ENCODE peak calls at places on chromosomes 3 and 15, in seven cellular contexts. D is IMR-90; C is right cardiac atrium; J is HCT116; Y is upper lobe of right lung; E is breast epithelium; V is CD8-positive, alpha-beta memory T cell. W is an unnamed sample.

GRCh38 chr3:122918576-122919290 is 108.8 kb downstream of the SEMA5B start:
- DNase-seq in J (no peak), E (no peak), D (peak; percentile 24), C (no peak), V (no peak), Y (no peak), W (no peak)

GRCh38 chr15:58293622-58294550 is 137.9 kb upstream of the LIPC start:
- DNase-seq in D (no peak), C (no peak), J (no peak), E (no peak), Y (no peak), V (no peak), W (no peak)

GRCh38 chr3:76044601-76045600 is 259.6 kb upstream of the ZNF717 start:
- DNase-seq in Y (no peak), V (no peak), D (peak; percentile 44), C (no peak), J (no peak), E (no peak), W (no peak)

GRCh38 chr3:72340476-72341379 is 507.5 kb downstream of the SHQ1 start:
- DNase-seq in Y (no peak), D (no peak), C (peak; percentile 33), E (no peak), J (no peak), V (no peak), W (no peak)

GRCh38 chr3:141086188-141086587 is 35.0 kb downstream of the SPSB4 start:
- DNase-seq in J (no peak), D (no peak), C (no peak), Y (no peak), V (no peak), E (no peak), W (no peak)

GRCh38 chr3:63479661-63480035 is 172.8 kb upstream of the SNTN start:
- DNase-seq in C (no peak), D (no peak), J (no peak), V (no peak), E (no peak), Y (no peak), W (no peak)

GRCh38 chr15:72740202-72740601 is 43.4 kb downstream of the ADPGK start:
- DNase-seq in V (no peak), Y (no peak), E (no peak), C (no peak), D (no peak), J (no peak), W (no peak)

GRCh38 chr3:87771338-87772059 is 287.3 kb downstream of the CGGBP1 start:
- DNase-seq in V (no peak), J (peak; percentile 13), C (no peak), D (peak; percentile 1), Y (no peak), E (no peak), W (no peak)

GRCh38 chr3:133125171-133125570 is 87.0 kb downstream of the TMEM108 start:
- DNase-seq in V (no peak), Y (no peak), C (no peak), J (no peak), E (no peak), D (no peak), W (no peak)

GRCh38 chr3:117278424-117279190 is 569.0 kb downstream of the TUSC7 start:
- DNase-seq in Y (no peak), J (peak; percentile 8), V (no peak), D (peak; percentile 33), E (no peak), C (peak; percentile 9), W (no peak)

GRCh38 chr3:141291610-141292345 is 60.2 kb downstream of the PXYLP1 start:
- DNase-seq in C (no peak), E (no peak), J (no peak), Y (no peak), V (no peak), D (no peak), W (no peak)

GRCh38 chr3:124057453-124057852 is 65.5 kb upstream of the ROPN1 start:
- DNase-seq in J (no peak), C (peak; percentile 85), E (no peak), D (no peak), V (no peak), Y (no peak), W (no peak)

GRCh38 chr15:33047077-33047476 is 147.4 kb downstream of the FMN1 start:
- DNase-seq in J (no peak), C (no peak), Y (no peak), D (no peak), V (no peak), E (no peak), W (no peak)
- H3K9me3 ChIP-seq in J (no peaks in the 10 kb centered on the region), C (no peaks in the 10 kb centered on the region), Y (peaks cover 13% of the 10 kb centered on the region), D (peaks cover 6% of the 10 kb centered on the region), V (no peaks in the 10 kb centered on the region), E (peaks cover 6% of the 10 kb centered on the region), W (peaks cover 3% of the 10 kb centered on the region)

GRCh38 chr15:68318008-68318835 is 40.7 kb downstream of the FEM1B start:
- DNase-seq in E (peak; percentile 46), C (peak; percentile 4), Y (peak; percentile 46), J (no peak), V (no peak), D (no peak), W (no peak)
- H3K9me3 ChIP-seq in E (no peaks in the 10 kb centered on the region), C (no peaks in the 10 kb centered on the region), Y (no peaks in the 10 kb centered on the region), J (no peaks in the 10 kb centered on the region), V (no peaks in the 10 kb centered on the region), D (no peaks in the 10 kb centered on the region), W (no peaks in the 10 kb centered on the region)

GRCh38 chr3:84717894-84718293 is 240.9 kb upstream of the CADM2 start:
- DNase-seq in C (no peak), V (no peak), Y (no peak), D (no peak), J (no peak), E (no peak), W (no peak)
- H3K9me3 ChIP-seq in C (no peaks in the 10 kb centered on the region), V (no peaks in the 10 kb centered on the region), Y (no peaks in the 10 kb centered on the region), D (peaks cover 2% of the 10 kb centered on the region), J (peaks cover 7% of the 10 kb centered on the region), E (no peaks in the 10 kb centered on the region), W (no peaks in the 10 kb centered on the region)

GRCh38 chr15:24039683-24040082 is 352.6 kb upstream of the NDN start:
- DNase-seq in J (no peak), C (no peak), Y (no peak), E (no peak), V (no peak), D (no peak), W (no peak)
- H3K9me3 ChIP-seq in J (peaks cover 24% of the 10 kb centered on the region), C (peaks cover 2% of the 10 kb centered on the region), Y (no peaks in the 10 kb centered on the region), E (peaks cover 8% of the 10 kb centered on the region), V (no peaks in the 10 kb centered on the region), D (peaks cover 14% of the 10 kb centered on the region), W (no peaks in the 10 kb centered on the region)

DNA sequence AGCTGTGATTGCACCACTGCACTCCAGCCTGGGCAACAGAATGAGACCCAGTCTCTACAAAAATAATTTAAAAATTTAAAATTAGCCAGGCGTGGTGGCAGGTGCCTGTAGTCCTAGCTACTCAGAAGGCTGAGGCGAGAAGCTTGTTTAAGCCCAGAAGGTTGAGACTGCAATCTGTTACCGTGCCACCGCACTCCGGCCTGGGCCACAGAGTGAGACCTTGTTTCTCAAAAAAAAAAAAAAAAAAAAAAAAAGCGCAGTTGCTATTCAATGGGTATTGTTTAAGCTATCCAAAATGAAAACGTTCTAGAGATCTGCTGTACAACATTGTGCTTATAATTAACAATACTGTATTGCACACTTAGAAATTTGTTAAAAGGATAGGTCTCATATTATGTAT is 24.0 kb downstream of the ZNF148 start:
- DNase-seq in E (no peak), J (no peak), V (no peak), Y (no peak), D (no peak), C (no peak), W (no peak)
- H3K9me3 ChIP-seq in E (no peaks in the 10 kb centered on the region), J (no peaks in the 10 kb centered on the region), V (no peaks in the 10 kb centered on the region), Y (no peaks in the 10 kb centered on the region), D (no peaks in the 10 kb centered on the region), C (no peaks in the 10 kb centered on the region), W (peaks cover 2% of the 10 kb centered on the region)

GRCh38 chr3:20141841-20142240 is 44.2 kb downstream of the SGO1 start:
- DNase-seq in E (no peak), J (no peak), V (no peak), D (no peak), Y (no peak), C (peak; percentile 59), W (no peak)
- H3K9me3 ChIP-seq in E (no peaks in the 10 kb centered on the region), J (no peaks in the 10 kb centered on the region), V (no peaks in the 10 kb centered on the region), D (no peaks in the 10 kb centered on the region), Y (no peaks in the 10 kb centered on the region), C (no peaks in the 10 kb centered on the region), W (no peaks in the 10 kb centered on the region)

W was measured in T-helper 17 cell.